ENCODE peak calls at places on chromosomes 5 and 9, in nine cellular contexts. K, F, O, M, E, I, D, A and N are unnamed samples.

GRCh38 chr9:128943832-128944620 is 3.4 kb downstream of the DOLK start:
- DNase-seq in E (no peak), A (no peak), I (no peak), D (no peak), M (no peak), O (no peak), F (no peak), K (no peak), N (peak)

GRCh38 chr9:101470929-101471328 is 35.4 kb upstream of the ALDOB start:
- DNase-seq in M (no peak), I (no peak), A (no peak), K (no peak), F (no peak), E (no peak), O (no peak), D (no peak), N (no peak)

GRCh38 chr5:1749346-1750124 is 50.1 kb downstream of the MRPL36 start:
- DNase-seq in E (no peak), K (no peak), F (no peak), I (no peak), D (no peak), A (no peak), O (no peak), M (peak), N (peak)

GRCh38 chr5:149264432-149265069 is 7.1 kb upstream of the AFAP1L1 start:
- DNase-seq in E (peak), F (peak), A (peak), D (peak), I (no peak), M (no peak), O (no peak), K (peak), N (no peak)

GRCh38 chr5:146042628-146043279 is 62.6 kb downstream of the PLAC8L1 start:
- DNase-seq in I (peak), A (peak), K (peak), O (peak), F (no peak), M (no peak), E (no peak), D (peak), N (no peak)

GRCh38 chr5:177317959-177318377 is 6.3 kb upstream of the MXD3 start:
- DNase-seq in I (peak), E (peak), F (peak), D (peak), K (peak), M (peak), O (peak), A (peak), N (peak)

GRCh38 chr5:174608631-174609097 is 115.7 kb upstream of the MSX2 start:
- DNase-seq in F (peak), M (no peak), O (no peak), A (no peak), K (peak), D (no peak), E (no peak), I (no peak), N (peak)

GRCh38 chr9:136902259-136902821 is 16.0 kb downstream of the TRAF2 start:
- DNase-seq in O (peak), F (no peak), D (peak), E (peak), I (peak), K (peak), M (peak), A (peak), N (peak)

GRCh38 chr5:122377023-122377422 is 65.0 kb downstream of the SNCAIP start:
- DNase-seq in O (no peak), K (no peak), M (no peak), D (no peak), I (no peak), E (no peak), F (no peak), A (peak), N (no peak)